ENCODE peak calls at places on chromosomes 12 and 14, in eight cellular contexts. Q is transverse colon, J is HL-60, I is endothelial cell of umbilical vein, P is GM12878, R is stomach, N is sigmoid colon, X is GM23338. B is an unnamed sample.

GRCh38 chr12:117134059-117134458 is 34.8 kb upstream of the TESC start:
- DNase-seq in X (no peak), I (peak; percentile 24), N (no peak), R (no peak), P (no peak), Q (no peak), J (peak; percentile 56), B (no peak)

GRCh38 chr12:21456291-21456780 is 18.9 kb downstream of the PYROXD1 start:
- DNase-seq in Q (no peak), J (peak; percentile 70), R (no peak), I (no peak), X (no peak), P (no peak), N (no peak), B (no peak)

GRCh38 chr12:10959777-10960176 is 20.7 kb upstream of the TAS2R14 start:
- DNase-seq in Q (no peak), X (no peak), J (no peak), N (no peak), P (no peak), I (peak; percentile 38), R (no peak), B (no peak)

GRCh38 chr14:37668646-37669045 is 73.2 kb downstream of the TTC6 start:
- DNase-seq in R (no peak), P (no peak), N (no peak), I (no peak), Q (no peak), X (no peak), J (no peak), B (no peak)

GRCh38 chr12:102618197-102618897 is 138.0 kb upstream of the IGF1 start:
- DNase-seq in P (no peak), N (peak; percentile 59), R (no peak), Q (no peak), J (no peak), X (no peak), I (no peak), B (no peak)

GRCh38 chr12:113918306-113918705 is 47.8 kb downstream of the RBM19 start:
- DNase-seq in X (no peak), R (no peak), P (no peak), I (no peak), Q (no peak), J (no peak), N (no peak), B (no peak)

GRCh38 chr12:115810580-115810979 is 466.9 kb downstream of the MED13L start:
- DNase-seq in N (no peak), I (no peak), R (no peak), P (no peak), J (no peak), X (no peak), Q (no peak), B (no peak)

GRCh38 chr12:64450711-64451486 is 1.0 kb upstream of the TBK1 start:
- DNase-seq in N (no peak), R (no peak), J (peak; percentile 27), P (no peak), I (peak; percentile 23), X (peak; percentile 57), Q (no peak), B (no peak)

GRCh38 chr12:59600174-59600573 is 4.3 kb downstream of the SLC16A7 start:
- DNase-seq in X (no peak), I (no peak), J (peak; percentile 72), N (no peak), R (no peak), Q (no peak), P (no peak), B (no peak)

GRCh38 chr12:59595557-59596231 is at the start of gene SLC16A7:
- DNase-seq in I (peak; percentile 88), R (peak; percentile 87), X (peak; percentile 78), J (peak; percentile 58), Q (peak; percentile 83), P (peak; percentile 60), N (peak; percentile 95), B (peak; percentile 38)

GRCh38 chr12:59595097-59595496 is 732 bp upstream of the SLC16A7 start:
- DNase-seq in P (no peak), N (no peak), Q (no peak), J (no peak), X (no peak), I (no peak), R (no peak), B (no peak)

DNA sequence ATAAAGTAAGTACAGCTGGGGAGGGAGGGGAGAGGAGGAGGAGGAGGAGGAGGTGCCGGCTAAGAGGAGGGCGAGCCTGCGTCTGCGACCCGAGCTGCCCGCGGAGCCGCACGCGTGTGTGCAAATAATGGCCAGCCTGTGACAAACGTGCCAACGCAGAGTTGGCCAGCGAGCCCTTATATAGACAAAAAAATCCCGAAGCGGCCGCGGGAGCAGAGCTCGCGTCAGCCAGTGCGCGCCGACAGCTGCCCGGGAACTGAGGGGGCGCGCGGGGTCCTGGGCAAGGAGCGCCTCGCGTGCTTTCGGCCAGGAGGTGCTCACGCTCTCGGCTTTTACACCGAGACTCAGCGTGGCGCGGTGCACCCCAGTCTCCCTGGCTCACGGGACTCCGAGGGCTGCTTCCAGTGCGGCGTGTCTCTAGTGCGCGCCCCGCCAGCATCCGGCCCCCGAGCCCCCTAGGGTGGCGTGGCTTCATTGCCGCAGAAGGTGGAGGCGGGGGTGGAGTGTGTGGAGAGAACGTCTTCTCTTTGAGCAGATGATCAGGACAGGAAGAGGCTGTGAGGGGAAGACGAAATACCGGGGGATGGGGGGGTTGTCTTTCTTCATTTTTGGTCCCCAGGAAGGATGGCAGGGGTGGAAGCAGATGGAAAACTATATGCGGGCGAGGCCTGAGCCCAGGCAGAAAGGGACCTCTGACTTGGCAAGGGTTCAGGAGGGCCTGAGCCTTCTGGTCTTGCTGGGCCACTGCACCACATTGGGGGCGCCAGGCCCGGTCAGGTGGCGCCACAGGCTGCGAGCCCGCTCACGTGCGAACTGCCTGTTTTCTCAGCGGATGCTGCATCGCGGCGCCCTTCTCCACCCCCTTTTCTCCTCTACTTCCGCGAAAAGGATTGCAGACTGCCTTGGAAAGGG is 659 bp downstream of the SLC16A7 start:
- DNase-seq in X (peak; percentile 87), I (peak; percentile 73), J (peak; percentile 54), P (peak; percentile 35), N (peak; percentile 93), Q (peak; percentile 76), R (peak; percentile 82), B (peak; percentile 17)
- TF ChIP-seq POLR2AphosphoS5 in X (peak; percentile 41), I (no peak), J (peak; percentile 43), P (peak; percentile 49), N (peak; percentile 86), Q (peak; percentile 51), R (peak; percentile 88), B (peak; percentile 44)

DNA sequence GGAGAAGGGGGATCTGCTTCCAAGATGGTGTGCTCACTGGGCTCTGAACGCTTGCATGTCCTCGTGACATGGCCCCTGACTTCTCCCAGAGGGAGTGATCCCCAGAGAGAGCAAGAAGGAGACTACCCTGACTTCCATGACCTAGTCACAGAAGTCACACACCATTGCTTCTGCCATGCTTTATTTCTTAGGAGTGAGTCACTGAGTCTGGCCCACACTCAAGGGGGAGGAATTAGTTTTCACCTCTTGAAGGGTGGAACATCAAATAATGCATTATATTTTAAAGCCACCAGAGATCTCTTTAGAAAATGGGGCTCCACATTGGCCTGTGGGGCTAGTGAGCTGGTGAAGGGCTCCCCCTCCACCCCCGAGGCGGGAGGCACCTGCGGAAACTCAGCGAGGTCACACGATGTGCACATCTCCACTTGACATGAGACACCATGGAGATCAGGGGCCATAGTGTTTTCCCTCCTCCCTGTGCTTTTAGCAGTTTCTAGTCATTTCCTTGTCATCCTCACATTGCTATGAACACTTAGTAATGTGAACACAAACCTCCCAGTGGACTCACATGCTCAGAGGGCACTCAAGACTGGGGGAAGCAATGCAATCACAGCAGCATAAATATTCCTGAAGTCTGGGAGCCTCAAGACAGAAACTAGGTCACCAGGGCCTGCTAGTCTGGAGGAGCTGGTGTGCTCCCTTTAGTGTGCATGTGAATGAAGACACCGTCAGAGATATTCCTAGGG is 87.4 kb upstream of the FZD10 start:
- DNase-seq in I (no peak), J (no peak), P (no peak), N (no peak), X (no peak), R (no peak), Q (no peak), B (no peak)
- TF ChIP-seq POLR2AphosphoS5 in I (no peak), J (no peak), P (no peak), N (no peak), X (no peak), R (no peak), Q (no peak), B (no peak)

GRCh38 chr14:74400919-74401503 is 25.0 kb downstream of the SYNDIG1L start:
- DNase-seq in R (no peak), X (peak; percentile 27), N (no peak), Q (no peak), P (peak; percentile 5), J (no peak), I (no peak), B (no peak)

GRCh38 chr14:74401504-74402241 is 24.3 kb downstream of the SYNDIG1L start:
- DNase-seq in X (peak; percentile 82), P (peak; percentile 45), N (no peak), R (peak; percentile 38), J (no peak), Q (peak; percentile 62), I (no peak), B (peak; percentile 70)

GRCh38 chr14:74404435-74404834 is 21.6 kb downstream of the SYNDIG1L start:
- DNase-seq in I (no peak), J (no peak), P (no peak), N (no peak), R (no peak), X (no peak), Q (no peak), B (no peak)

GRCh38 chr14:74403619-74404417 is 22.2 kb downstream of the SYNDIG1L start:
- DNase-seq in J (no peak), R (no peak), I (no peak), N (no peak), X (no peak), Q (no peak), P (no peak), B (no peak)

DNA sequence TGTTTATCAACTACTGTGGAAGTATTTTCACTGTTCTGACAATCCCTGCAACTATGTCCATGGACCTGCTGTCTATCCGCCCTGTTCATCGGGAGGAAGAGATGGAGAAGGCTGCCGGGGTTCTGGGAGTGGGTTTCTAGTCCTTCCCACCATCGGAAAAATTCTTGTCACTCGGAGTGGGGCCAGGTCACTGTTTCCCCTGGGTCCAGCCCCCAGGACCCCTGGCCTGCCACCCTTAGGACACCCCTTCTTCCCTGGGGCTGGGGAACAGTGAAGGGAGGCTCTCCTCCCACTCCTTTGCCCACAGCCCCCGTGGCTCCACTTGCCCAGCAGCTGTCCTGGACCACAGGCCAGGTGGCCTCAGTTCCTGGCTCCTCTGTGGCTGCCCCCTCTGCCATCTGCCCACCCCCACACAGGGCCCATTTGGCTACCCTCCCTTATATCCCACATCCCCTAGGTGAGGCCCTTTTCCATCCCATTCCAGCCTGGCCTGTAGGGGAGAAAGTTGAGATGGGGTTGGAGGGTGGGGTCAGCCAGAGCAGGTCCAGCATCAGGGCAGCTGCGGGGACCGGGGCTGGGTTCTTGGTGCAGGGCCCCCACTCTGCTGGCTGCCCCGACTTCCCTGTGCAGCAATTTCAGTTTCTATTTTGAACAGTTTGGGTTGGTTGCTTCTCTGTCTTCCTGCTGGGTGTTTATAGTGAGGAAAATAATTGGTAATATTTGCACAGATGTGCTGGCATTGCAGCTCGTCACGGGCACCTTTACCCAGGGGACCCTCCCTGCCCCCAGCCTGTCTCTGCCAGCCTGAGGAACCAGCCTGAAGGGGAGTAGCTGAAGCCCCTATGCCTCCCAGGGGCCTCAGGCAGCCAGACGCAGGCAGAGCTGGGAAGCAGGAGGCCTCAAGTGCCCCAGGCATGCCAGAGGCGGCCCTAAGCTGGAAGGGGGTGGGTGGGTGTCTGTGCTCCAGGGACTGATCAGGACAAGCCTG is 23.5 kb downstream of the SYNDIG1L start:
- DNase-seq in Q (no peak), I (no peak), R (no peak), N (peak; percentile 52), P (no peak), J (no peak), X (no peak), B (no peak)
- TF ChIP-seq POLR2AphosphoS5 in Q (no peak), I (no peak), R (no peak), N (no peak), P (no peak), J (no peak), X (no peak), B (no peak)

DNA sequence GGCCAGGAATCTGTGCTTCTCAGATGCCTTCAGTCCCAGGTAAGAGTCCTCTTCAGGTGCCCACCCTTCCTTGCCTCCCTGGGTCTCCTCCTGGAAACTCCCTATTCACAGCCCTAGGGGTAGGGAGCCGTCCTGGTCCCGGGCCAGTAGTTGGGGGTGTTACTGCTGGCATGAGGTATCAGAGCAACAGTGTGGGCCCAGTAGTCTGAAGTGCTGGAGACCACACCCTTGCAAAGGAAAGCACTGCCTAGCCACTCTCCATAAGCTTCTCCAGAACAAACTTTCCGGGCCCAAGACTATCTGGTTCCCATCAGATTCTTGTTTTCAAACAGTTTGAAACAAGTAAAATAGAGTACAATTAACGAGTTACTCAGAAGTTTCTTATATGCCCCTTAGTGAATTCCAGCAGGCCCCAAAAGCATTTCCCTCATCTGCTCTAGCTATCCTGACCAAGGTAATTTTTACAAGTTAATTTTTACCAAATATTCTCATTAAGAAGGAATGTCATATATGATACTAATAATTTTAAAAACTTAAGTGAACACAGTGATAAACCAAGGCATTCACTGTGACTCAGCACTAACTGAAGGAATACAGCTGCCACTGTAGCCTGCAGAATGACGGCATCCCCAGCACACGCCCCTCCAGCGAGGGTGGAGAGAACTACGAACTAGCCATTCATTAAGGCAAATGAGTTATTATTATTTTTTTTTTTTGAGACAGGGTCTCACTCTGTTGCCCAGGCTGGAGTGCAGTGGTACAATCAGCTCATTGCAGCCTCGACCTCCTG is 49.4 kb downstream of the MOK start:
- DNase-seq in P (no peak), I (no peak), N (peak; percentile 61), X (no peak), Q (no peak), R (no peak), J (no peak), B (no peak)
- TF ChIP-seq POLR2AphosphoS5 in P (no peak), I (no peak), N (peak; percentile 36), X (no peak), Q (no peak), R (no peak), J (no peak), B (no peak)